ENCODE peak calls at places on chromosomes 4 and X, in nine cellular contexts. G is progenitor cell of endocrine pancreas; N is body of pancreas; Z is cardiac muscle cell; C is H9; H is astrocyte; Y is testis; M is sigmoid colon; S is CD4-positive, alpha-beta T cell. D is an unnamed sample.

GRCh38 chr4:17664755-17665154 is 50.3 kb downstream of the MED28 start:
- DNase-seq in Z (no peak), H (no peak), C (no peak), N (no peak), G (no peak), S (no peak), M (no peak), Y (no peak), D (no peak)

GRCh38 chr4:14916554-14917304 is 85.6 kb upstream of the CPEB2 start:
- DNase-seq in G (no peak), Z (peak), Y (no peak), H (peak), S (no peak), C (no peak), N (no peak), M (no peak), D (no peak)

GRCh38 chrX:2741386-2741785 is 10.5 kb upstream of the XG start:
- DNase-seq in N (no peak), G (no peak), S (no peak), H (no peak), Y (no peak), Z (no peak), C (no peak), M (no peak), D (no peak)

GRCh38 chr4:79855081-79855480 is 217.9 kb downstream of the ANTXR2 start:
- DNase-seq in Y (no peak), M (no peak), G (no peak), S (no peak), C (no peak), Z (no peak), N (no peak), H (no peak), D (no peak)

GRCh38 chr4:99252746-99253145 is 33.7 kb upstream of the ADH6 start:
- DNase-seq in G (no peak), C (no peak), S (no peak), M (no peak), N (no peak), H (no peak), Y (no peak), Z (no peak), D (no peak)

GRCh38 chr4:75287738-75288517 is 226.3 kb downstream of the RCHY1 start:
- DNase-seq in Y (peak), H (no peak), S (no peak), G (no peak), N (no peak), Z (no peak), C (no peak), M (no peak), D (no peak)

GRCh38 chrX:154354516-154354915 is 19.9 kb downstream of the FLNA start:
- DNase-seq in Z (no peak), G (no peak), H (no peak), N (no peak), C (no peak), M (no peak), Y (no peak), S (no peak), D (no peak)

GRCh38 chrX:38596939-38597338 is 35.6 kb downstream of the TSPAN7 start:
- DNase-seq in N (no peak), Z (no peak), C (no peak), H (no peak), M (no peak), Y (no peak), S (no peak), G (no peak), D (no peak)

GRCh38 chr4:177339794-177340374 is 30.2 kb downstream of the NEIL3 start:
- DNase-seq in S (no peak), N (no peak), H (peak), Z (peak), M (no peak), G (no peak), Y (no peak), C (no peak), D (no peak)

GRCh38 chr4:127985989-127986388 is 20.8 kb downstream of the ABHD18 start:
- DNase-seq in Z (no peak), S (no peak), N (no peak), H (no peak), G (no peak), C (no peak), Y (no peak), M (no peak), D (no peak)
- TF ChIP-seq CTCF in Z (no peak), S (no peak), N (no peak), H (no peak), G (no peak), C (no peak), Y (no peak), M (no peak), D (no peak)

DNA sequence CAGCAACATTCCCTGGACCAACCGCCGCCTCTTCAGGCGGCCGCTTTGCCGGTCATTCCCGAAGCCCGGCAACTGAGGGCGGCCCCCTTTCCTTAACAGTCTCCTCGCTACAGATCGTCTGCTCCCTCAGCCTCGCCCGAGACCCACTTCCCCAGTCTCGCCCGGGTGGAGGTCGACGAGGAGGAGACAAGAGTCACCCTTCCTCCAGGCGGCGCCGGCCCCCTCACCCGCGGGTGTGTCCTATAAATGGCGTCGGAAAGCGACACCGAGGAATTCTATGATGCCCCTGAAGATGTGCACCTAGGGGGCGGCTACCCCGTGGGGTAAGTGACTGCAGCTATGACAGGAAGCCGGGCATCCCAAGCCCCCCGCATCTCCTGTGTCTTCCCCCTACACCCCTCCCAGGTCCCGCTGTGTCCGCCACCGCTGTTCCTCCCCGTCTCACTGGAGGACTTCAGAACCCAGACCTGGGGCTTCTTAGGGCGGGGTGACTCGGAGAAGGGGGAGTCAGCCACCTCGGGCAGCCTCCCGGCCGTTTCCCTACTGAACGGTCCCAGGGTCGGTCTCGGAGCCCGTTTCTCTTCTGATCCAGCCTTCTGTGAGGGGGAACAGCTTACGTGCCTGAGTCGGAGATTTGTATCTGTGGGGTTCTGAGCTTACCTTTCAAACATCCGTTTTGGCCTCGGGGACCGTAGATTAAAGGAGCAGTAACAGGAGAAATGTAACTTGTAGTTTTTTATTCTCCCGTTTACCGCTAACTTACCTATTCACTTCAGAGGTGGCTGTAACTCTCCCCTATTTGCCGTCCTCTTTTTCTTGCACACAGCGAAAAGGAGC is 570 bp downstream of the WDR44 start:
- DNase-seq in Y (peak), N (peak), G (peak), H (no peak), Z (no peak), M (peak), C (no peak), S (peak), D (peak)
- TF ChIP-seq CTCF in Y (no peak), N (no peak), G (peak), H (no peak), Z (peak), M (no peak), C (peak), S (no peak), D (no peak)

GRCh38 chr4:159860945-159861344 is 758.1 kb downstream of the RAPGEF2 start:
- DNase-seq in N (no peak), G (no peak), S (no peak), C (no peak), Y (no peak), Z (no peak), M (no peak), H (no peak), D (no peak)
- TF ChIP-seq CTCF in N (no peak), G (no peak), S (no peak), C (no peak), Y (no peak), Z (no peak), M (no peak), H (no peak), D (no peak)

DNA sequence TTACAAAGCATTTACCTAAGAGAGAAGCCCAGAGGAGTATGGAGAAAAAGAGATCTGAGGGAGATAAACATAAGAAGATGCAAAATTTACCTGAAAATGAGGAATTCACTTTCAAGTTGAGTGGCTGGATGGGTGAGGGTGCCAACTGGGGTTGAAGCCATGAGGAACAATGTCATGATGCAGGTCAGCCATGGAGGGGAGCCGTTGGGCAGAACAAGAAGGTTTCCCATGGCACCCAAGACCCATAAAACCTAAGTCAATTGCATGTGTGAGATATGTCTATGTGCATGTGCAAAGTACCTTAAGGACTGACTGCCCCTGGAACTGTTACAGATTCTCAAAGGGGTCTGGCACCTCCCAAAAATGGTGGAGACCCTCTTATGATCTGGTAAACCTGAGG is 46.6 kb upstream of the PRRG1 start:
- DNase-seq in S (no peak), C (peak), Z (peak), G (no peak), Y (no peak), H (no peak), N (peak), M (no peak), D (no peak)
- TF ChIP-seq CTCF in S (no peak), C (peak), Z (peak), G (no peak), Y (no peak), H (no peak), N (peak), M (no peak), D (no peak)

GRCh38 chrX:20333672-20334071 is 67.0 kb upstream of the RPS6KA3 start:
- DNase-seq in M (no peak), C (no peak), N (no peak), Z (no peak), G (no peak), Y (no peak), H (no peak), S (no peak), D (no peak)
- TF ChIP-seq CTCF in M (no peak), C (no peak), N (no peak), Z (no peak), G (no peak), Y (no peak), H (no peak), S (no peak), D (no peak)

DNA sequence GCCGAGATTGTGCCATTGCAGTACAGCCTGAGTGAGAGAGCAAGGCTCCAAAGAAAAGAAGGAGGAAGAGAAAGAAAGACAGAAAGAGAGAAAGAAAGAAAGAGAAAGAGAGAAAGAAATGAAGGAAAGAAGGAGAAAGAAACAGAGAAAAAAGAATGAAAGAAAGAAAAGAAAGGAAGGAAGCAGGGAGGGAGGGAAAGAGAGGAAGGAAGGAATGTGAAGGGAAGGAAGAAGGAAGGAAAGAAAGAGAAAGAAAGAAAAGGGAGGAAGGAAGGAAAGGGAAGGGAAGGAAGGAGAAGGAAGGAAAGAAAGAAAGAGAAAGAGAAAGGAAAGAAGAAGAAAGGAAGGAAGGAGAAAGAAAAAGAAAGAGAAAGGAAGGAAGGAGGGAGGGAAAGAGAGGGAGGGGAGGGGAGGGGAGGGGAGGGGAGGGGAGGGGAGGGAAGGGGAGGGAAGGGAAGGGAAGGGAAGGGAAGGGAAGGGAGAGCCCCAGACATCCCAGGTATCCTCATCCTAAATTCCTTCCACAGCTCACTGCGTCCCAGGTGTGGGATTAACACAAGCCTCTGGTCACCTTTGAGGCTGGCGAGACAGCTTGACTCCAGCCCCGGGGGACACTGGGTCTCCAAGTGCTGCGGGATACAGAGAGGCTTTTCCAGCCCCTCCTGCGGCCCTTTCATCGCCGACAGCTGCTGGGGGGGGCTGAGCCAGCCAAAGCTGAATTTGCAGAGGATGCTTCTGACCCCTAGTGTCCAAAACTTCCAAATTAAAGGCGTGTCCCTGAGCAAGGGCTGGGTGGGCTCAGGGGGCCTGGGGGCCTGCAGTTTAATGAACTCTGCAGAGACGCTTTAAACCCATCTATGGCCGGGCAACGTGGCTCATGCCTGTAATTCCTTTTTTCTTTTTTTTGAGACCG is 24.2 kb upstream of the CSF2RA start:
- DNase-seq in N (no peak), Y (no peak), S (no peak), Z (no peak), M (no peak), G (no peak), C (peak), H (no peak), D (peak)
- TF ChIP-seq CTCF in N (no peak), Y (no peak), S (no peak), Z (no peak), M (no peak), G (no peak), C (peak), H (no peak), D (peak)

DNA sequence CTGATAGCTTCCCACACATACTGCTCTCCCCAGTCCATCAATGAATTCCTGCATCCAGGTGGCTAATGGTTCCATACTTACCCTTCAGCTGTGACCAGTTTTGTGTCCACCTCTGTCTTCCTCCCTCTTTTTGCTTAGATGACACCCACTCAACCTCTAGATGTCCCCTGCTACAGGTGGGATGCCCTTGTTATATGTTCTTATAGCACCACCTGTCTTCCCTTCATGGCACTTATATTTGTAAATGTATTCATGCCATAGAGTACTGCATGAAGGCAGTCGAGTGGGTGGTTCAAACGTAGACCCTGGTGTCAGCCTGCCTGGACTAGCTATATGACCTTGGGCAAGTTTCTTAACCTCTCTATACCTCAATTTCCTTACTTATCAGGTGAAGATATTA is 6.5 kb upstream of the USP46 start:
- DNase-seq in H (no peak), Z (no peak), S (no peak), Y (no peak), M (no peak), N (no peak), G (no peak), C (no peak), D (no peak)
- TF ChIP-seq CTCF in H (no peak), Z (peak), S (no peak), Y (no peak), M (no peak), N (peak), G (no peak), C (peak), D (no peak)

GRCh38 chr4:8710416-8710815 is 117.9 kb downstream of the CPZ start:
- DNase-seq in G (no peak), M (peak), Y (no peak), H (no peak), Z (no peak), S (no peak), N (no peak), C (no peak), D (no peak)
- TF ChIP-seq CTCF in G (no peak), M (no peak), Y (no peak), H (no peak), Z (no peak), S (no peak), N (no peak), C (no peak), D (no peak)

D was measured in neural crest cell.